ENCODE peak calls at places on chromosomes 11 and 22, in six cellular contexts. W is heart right ventricle, V is brain microvascular endothelial cell, A is bronchial epithelial cell, C is fibroblast of mammary gland, M is transverse colon. B is an unnamed sample.
A peak's percentile ranks its signal among the peaks of the same experiment; 100 is the strongest.

GRCh38 chr11:119863236-119863635 is 134.2 kb upstream of the NECTIN1 start:
- DNase-seq in C (no peak), W (no peak), A (no peak), V (no peak), M (no peak), B (no peak)

GRCh38 chr22:40210814-40211213 is 33.1 kb downstream of the TNRC6B start:
- DNase-seq in M (no peak), A (no peak), C (no peak), W (no peak), V (no peak), B (no peak)

GRCh38 chr22:39351689-39352214 is 2.0 kb downstream of the SYNGR1 start:
- DNase-seq in W (no peak), A (no peak), M (no peak), V (peak; percentile 62), C (peak; percentile 10), B (no peak)

GRCh38 chr11:75174781-75175370 is 24.0 kb downstream of the SLCO2B1 start:
- DNase-seq in V (peak; percentile 21), A (no peak), W (peak; percentile 46), M (no peak), C (peak; percentile 38), B (peak; percentile 34)

GRCh38 chr11:26947379-26947844 is 46.5 kb upstream of the FIBIN start:
- DNase-seq in M (peak; percentile 25), A (peak; percentile 67), W (no peak), C (peak; percentile 100), V (peak; percentile 99), B (peak; percentile 100)

GRCh38 chr11:93820085-93820710 is 30.2 kb downstream of the VSTM5 start:
- DNase-seq in C (no peak), W (no peak), V (no peak), A (no peak), M (no peak), B (no peak)

GRCh38 chr11:95520361-95520760 is 269.2 kb downstream of the FAM76B start:
- DNase-seq in A (no peak), W (no peak), M (no peak), C (no peak), V (no peak), B (no peak)

GRCh38 chr11:40188848-40189247 is 1270.6 kb downstream of the LRRC4C start:
- DNase-seq in M (no peak), W (no peak), C (no peak), A (peak; percentile 18), V (no peak), B (no peak)

GRCh38 chr11:35324981-35325380 is 94.4 kb downstream of the SLC1A2 start:
- DNase-seq in W (no peak), V (no peak), C (peak; percentile 34), M (no peak), A (peak; percentile 33), B (no peak)

GRCh38 chr11:12502041-12502440 is 124.7 kb downstream of the PARVA start:
- DNase-seq in M (no peak), C (peak; percentile 33), A (no peak), V (no peak), W (no peak), B (no peak)

GRCh38 chr22:31957970-31958594 is 13.7 kb downstream of the YWHAH start:
- DNase-seq in V (no peak), A (no peak), C (no peak), W (no peak), M (no peak), B (no peak)

GRCh38 chr11:116225236-116225635 is 547.6 kb downstream of the BUD13 start:
- DNase-seq in C (no peak), A (no peak), W (no peak), V (no peak), M (no peak), B (no peak)

GRCh38 chr11:81377418-81377817 is 1356.2 kb downstream of the FAM181B start:
- DNase-seq in W (no peak), V (no peak), C (no peak), M (no peak), A (no peak), B (no peak)

GRCh38 chr22:19152942-19153883 is 3.1 kb upstream of the GSC2 start:
- DNase-seq in W (no peak), M (no peak), C (no peak), A (no peak), V (no peak), B (no peak)

GRCh38 chr11:33177676-33178336 is 16.5 kb upstream of the CSTF3 start:
- DNase-seq in V (no peak), M (no peak), C (no peak), W (no peak), A (no peak), B (peak; percentile 63)

GRCh38 chr11:45665933-45666647 is 668 bp upstream of the CHST1 start:
- DNase-seq in C (peak; percentile 30), V (no peak), A (peak; percentile 20), W (no peak), M (no peak), B (no peak)

GRCh38 chr11:26377619-26378018 is 45.7 kb downstream of the ANO3 start:
- DNase-seq in C (no peak), M (no peak), W (no peak), A (no peak), V (no peak), B (no peak)

GRCh38 chr11:7892059-7892699 is 38.9 kb downstream of the OR10A6 start:
- DNase-seq in C (peak; percentile 85), A (peak; percentile 27), V (peak; percentile 38), M (no peak), W (no peak), B (peak; percentile 72)

GRCh38 chr22:48713266-48714205 is 1114.1 kb downstream of the BRD1 start:
- DNase-seq in V (no peak), A (no peak), C (no peak), W (no peak), M (no peak), B (no peak)

GRCh38 chr11:64086263-64086938 is 50.7 kb downstream of the FLRT1 start:
- DNase-seq in C (peak; percentile 54), V (no peak), A (no peak), W (peak; percentile 40), M (peak; percentile 27), B (peak; percentile 19)

GRCh38 chr11:64089027-64089360 is 53.3 kb downstream of the FLRT1 start:
- DNase-seq in V (no peak), C (no peak), A (no peak), W (no peak), M (peak; percentile 21), B (no peak)

GRCh38 chr11:64089915-64090810 is 54.4 kb downstream of the FLRT1 start:
- DNase-seq in V (no peak), M (no peak), A (no peak), C (no peak), W (no peak), B (no peak)

GRCh38 chr11:64089493-64089892 is 53.8 kb downstream of the FLRT1 start:
- DNase-seq in M (no peak), A (no peak), C (no peak), W (peak; percentile 50), V (no peak), B (no peak)

GRCh38 chr11:64088159-64089026 is 52.7 kb downstream of the FLRT1 start:
- DNase-seq in M (no peak), W (no peak), C (no peak), A (peak; percentile 8), V (no peak), B (no peak)
- TF ChIP-seq CTCF in M (peak; percentile 18), W (peak; percentile 21), C (peak; percentile 11), A (peak; percentile 61), V (peak; percentile 52), B (peak; percentile 8)

GRCh38 chr22:17235149-17235655 is 16.0 kb upstream of the ADA2 start:
- DNase-seq in A (no peak), W (no peak), C (no peak), M (no peak), V (no peak), B (no peak)

GRCh38 chr22:17232406-17232805 is 13.2 kb upstream of the ADA2 start:
- DNase-seq in A (no peak), V (no peak), C (no peak), M (no peak), W (no peak), B (no peak)

GRCh38 chr22:17233348-17234043 is 14.3 kb upstream of the ADA2 start:
- DNase-seq in W (no peak), A (no peak), V (no peak), M (no peak), C (no peak), B (no peak)

GRCh38 chr22:17235861-17236260 is 16.6 kb upstream of the ADA2 start:
- DNase-seq in V (no peak), C (no peak), W (no peak), A (no peak), M (no peak), B (no peak)

GRCh38 chr22:17234144-17234623 is 14.9 kb upstream of the ADA2 start:
- DNase-seq in V (no peak), M (no peak), C (peak; percentile 27), A (no peak), W (no peak), B (peak; percentile 13)
- H3K4me3 ChIP-seq in V (no peak overlapping the region), M (no peak overlapping the region), C (no peak overlapping the region), A (no peak overlapping the region), W (no peak overlapping the region), B (no peak overlapping the region)

DNA sequence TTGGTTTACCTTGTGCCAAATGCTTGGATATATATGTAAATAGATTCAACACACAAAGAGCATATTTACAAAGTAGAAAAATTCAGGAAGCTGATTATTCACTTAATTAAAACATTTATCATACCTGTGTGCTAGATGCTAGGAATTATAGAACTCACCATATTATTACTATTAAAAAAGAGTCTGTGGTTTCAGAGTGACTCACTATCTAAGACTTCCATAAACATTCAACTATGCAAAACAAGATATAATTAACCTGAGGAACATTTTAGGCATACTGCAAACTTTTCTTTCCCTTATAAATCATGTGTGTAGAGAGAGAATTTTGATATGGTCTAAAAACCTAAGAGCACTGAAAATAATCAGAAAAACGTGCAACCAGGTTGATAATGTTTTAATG is 27.3 kb downstream of the CTSC start:
- DNase-seq in M (no peak), W (no peak), C (peak; percentile 23), A (peak; percentile 48), V (no peak), B (peak; percentile 32)
- TF ChIP-seq CTCF in M (no peak), W (no peak), C (no peak), A (no peak), V (no peak), B (no peak)

DNA sequence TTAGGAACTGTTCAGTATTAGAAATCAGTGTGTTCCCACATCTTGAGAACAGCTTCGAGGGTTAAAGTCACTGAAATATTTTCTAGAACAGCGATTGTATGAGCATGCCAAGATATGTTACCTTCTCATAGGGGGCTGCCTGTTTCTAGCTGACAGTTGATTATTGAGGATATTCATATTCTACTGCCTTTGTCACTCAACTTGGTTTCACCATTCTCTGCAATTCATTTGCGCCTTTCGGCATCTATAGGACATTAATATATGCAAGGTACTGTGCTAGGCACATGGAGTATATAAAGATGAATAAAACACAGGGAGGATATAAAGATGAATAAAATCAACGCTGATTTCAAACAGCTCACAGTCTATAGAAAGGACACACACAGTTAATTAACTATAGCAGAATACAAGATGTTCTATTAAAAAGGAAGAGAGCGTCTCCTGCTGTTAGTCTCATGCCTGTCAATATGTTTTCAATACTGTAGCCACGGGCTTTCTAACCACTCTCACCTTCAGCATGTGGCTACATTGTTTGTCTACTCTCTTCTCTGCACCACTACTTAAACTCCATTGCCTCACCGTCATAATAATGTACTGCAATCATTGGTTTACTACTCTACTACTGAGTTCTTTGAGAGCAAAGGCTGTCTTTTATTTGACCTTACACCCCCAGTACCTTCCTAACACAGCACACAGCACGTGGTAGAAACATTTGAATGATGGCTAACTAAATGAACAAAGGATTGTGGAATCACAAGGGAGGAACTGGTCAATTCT is 81.9 kb downstream of the RAB30 start:
- DNase-seq in V (no peak), M (no peak), A (no peak), W (no peak), C (no peak), B (no peak)
- H3K4me3 ChIP-seq in V (no peak overlapping the region), M (no peak overlapping the region), A (no peak overlapping the region), W (no peak overlapping the region), C (no peak overlapping the region), B (no peak overlapping the region)